ENCODE peak calls at places on chromosomes 7 and 10, in ten cellular contexts. M is HL-60, G is HepG2, O is transverse colon, N is spleen, F is K562, C is stomach, B is HCT116, Z is SK-N-SH, W is breast epithelium. D is an unnamed sample.

GRCh38 chr7:143900230-143900766 is 1.7 kb downstream of the TCAF1 start:
- DNase-seq in Z (no peak), F (no peak), W (no peak), B (no peak), G (peak; percentile 95), O (no peak), N (no peak), M (no peak), C (no peak), D (no peak)

GRCh38 chr10:1366811-1367425 is 310.7 kb downstream of the WDR37 start:
- DNase-seq in C (no peak), N (no peak), F (no peak), B (no peak), W (peak; percentile 5), G (no peak), Z (peak; percentile 15), O (no peak), M (no peak), D (no peak)

GRCh38 chr7:39027491-39027890 is 49.8 kb downstream of the POU6F2 start:
- DNase-seq in B (no peak), W (no peak), O (no peak), C (no peak), F (no peak), Z (no peak), N (no peak), G (no peak), M (no peak), D (no peak)

GRCh38 chr7:55017841-55018240 is 976 bp upstream of the EGFR start:
- DNase-seq in B (no peak), C (no peak), N (no peak), O (no peak), M (no peak), Z (no peak), F (no peak), W (no peak), G (no peak), D (no peak)

GRCh38 chr10:71059059-71059818 is 153.1 kb upstream of the UNC5B start:
- DNase-seq in F (no peak), W (no peak), B (no peak), O (no peak), G (no peak), C (no peak), M (no peak), Z (no peak), N (no peak), D (no peak)

GRCh38 chr10:132487241-132488135 is 50.1 kb upstream of the INPP5A start:
- DNase-seq in M (no peak), N (peak; percentile 57), G (no peak), Z (no peak), W (no peak), C (no peak), B (no peak), F (no peak), O (no peak), D (no peak)

GRCh38 chr7:74284781-74285259 is 4.4 kb upstream of the CLIP2 start:
- DNase-seq in C (peak; percentile 75), N (no peak), O (peak; percentile 87), M (peak; percentile 88), W (no peak), B (no peak), F (no peak), Z (no peak), G (no peak), D (no peak)

GRCh38 chr10:97766106-97766810 is 5.5 kb downstream of the SFRP5 start:
- DNase-seq in O (no peak), B (no peak), C (no peak), F (no peak), M (no peak), G (no peak), Z (no peak), N (no peak), W (no peak), D (no peak)

GRCh38 chr10:91689731-91690168 is 56.9 kb upstream of the PPP1R3C start:
- DNase-seq in B (no peak), O (no peak), F (no peak), M (no peak), Z (no peak), W (peak; percentile 81), C (no peak), N (no peak), G (no peak), D (peak; percentile 39)

GRCh38 chr7:111006040-111006439 is 84.9 kb upstream of the LRRN3 start:
- DNase-seq in G (no peak), N (no peak), Z (no peak), F (no peak), C (no peak), B (no peak), O (no peak), M (no peak), W (no peak), D (no peak)

GRCh38 chr10:101018118-101018599 is 12.8 kb downstream of the PDZD7 start:
- DNase-seq in O (no peak), C (no peak), B (no peak), N (no peak), W (no peak), M (peak; percentile 88), G (peak; percentile 68), F (no peak), Z (no peak), D (peak; percentile 62)

DNA sequence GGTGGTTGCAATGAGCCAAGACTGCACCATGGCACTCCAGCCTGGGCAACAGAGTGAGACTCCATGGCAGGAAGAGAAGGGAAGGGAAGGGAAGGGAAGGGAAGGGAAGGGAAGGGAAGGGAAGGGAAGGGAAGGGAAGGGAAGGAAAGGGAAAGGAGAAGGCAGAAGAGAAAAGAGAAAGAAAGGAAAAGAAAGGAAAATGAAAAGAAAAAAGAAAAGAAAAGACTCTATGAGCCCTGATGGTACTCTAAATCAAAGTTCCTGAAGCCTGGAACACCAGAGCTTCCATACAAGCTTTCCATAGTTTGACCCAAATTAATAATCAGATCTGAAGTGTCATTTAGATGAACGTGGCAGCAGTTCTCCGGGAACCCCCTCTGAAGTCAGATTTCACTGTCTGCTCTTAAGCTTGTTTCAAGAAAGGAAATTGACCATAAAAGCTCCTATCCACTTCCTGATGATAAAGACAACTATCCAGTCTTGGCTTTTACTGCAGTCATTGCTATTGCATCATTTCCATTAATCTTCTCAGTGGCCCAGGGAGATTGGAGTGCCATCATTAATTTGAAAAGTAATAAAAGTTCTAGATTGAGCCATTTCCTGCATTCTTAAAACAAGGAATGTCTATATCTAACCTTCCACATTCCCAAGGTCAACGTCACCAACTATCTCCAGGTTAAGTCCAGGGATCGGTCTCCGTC is 44.2 kb upstream of the FRMD4A start:
- DNase-seq in N (no peak), F (no peak), Z (no peak), M (no peak), B (no peak), G (no peak), W (no peak), C (no peak), O (no peak), D (no peak)
- H3K27me3 ChIP-seq in N (peaks cover 32% of the 10 kb centered on the region), F (no peaks in the 10 kb centered on the region), Z (peaks cover 9% of the 10 kb centered on the region), M (no peaks in the 10 kb centered on the region), B (peaks cover 68% of the 10 kb centered on the region), G (peaks cover 1% of the 10 kb centered on the region), W (no peaks in the 10 kb centered on the region), C (no peaks in the 10 kb centered on the region), O (no peaks in the 10 kb centered on the region), D (no peaks in the 10 kb centered on the region)

DNA sequence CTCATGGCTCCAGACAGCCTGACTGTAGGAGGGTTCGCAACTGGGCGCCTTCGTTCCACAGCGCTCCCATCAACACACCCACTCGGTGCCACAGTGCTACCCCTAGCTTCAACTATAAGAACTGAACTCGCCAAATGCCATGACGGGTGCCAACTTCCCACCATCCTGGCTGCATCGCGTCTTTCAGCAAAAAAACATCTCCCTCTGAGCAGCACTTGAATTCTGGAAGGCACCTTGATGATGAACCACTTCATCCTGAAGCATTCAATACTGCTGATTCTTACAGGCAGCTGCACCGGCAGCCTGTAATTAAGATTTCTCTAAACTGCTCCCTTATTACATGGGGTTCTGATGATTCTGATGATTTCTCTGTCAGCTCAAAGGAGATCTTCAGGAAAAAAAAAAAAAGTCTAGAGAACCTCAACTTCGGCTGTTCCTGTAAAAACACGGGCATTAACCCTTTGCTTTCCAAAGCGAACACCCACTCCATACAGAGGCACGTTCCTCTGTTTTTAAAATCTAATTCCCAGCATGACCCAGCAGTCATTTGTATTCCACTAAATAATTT is 1.2 kb downstream of the CYTH3 start:
- DNase-seq in C (peak; percentile 55), F (no peak), B (no peak), O (peak; percentile 62), Z (peak; percentile 79), N (peak; percentile 80), W (peak; percentile 35), G (no peak), M (no peak), D (peak; percentile 72)
- TF ChIP-seq POLR2AphosphoS5 in C (peak; percentile 39), F (no peak), B (no peak), O (no peak), Z (no peak), N (no peak), W (peak; percentile 12), G (no peak), M (no peak), D (peak; percentile 4)

DNA sequence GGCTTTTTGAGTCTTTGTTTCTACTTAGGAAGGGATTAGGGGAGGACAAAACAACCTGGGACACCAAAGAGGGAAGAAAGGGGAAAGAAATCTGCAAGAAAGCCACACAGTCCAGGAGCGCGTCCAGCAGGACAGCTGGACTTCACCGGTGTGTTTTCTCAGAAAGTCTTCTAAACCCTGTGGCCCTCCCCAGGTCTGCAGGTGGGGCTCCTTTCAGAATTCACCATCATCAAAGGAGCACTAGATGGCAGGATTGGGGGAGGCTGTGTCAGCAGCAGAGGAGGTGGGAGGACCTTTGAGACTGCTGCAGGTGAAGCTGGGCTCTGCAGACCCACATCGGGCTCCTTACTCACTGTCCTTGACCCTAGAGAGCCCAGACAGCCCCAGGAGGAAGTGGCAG is 13.9 kb upstream of the DRGX start:
- DNase-seq in B (no peak), W (no peak), Z (no peak), N (no peak), O (no peak), C (no peak), F (no peak), G (no peak), M (no peak), D (no peak)
- H3K27me3 ChIP-seq in B (peaks cover 16% of the 10 kb centered on the region), W (peaks cover 6% of the 10 kb centered on the region), Z (peaks cover 17% of the 10 kb centered on the region), N (peaks cover 71% of the 10 kb centered on the region), O (peaks cover 27% of the 10 kb centered on the region), C (peaks cover 8% of the 10 kb centered on the region), F (peaks cover 9% of the 10 kb centered on the region), G (peaks cover 3% of the 10 kb centered on the region), M (peaks cover 5% of the 10 kb centered on the region), D (no peaks in the 10 kb centered on the region)

DNA sequence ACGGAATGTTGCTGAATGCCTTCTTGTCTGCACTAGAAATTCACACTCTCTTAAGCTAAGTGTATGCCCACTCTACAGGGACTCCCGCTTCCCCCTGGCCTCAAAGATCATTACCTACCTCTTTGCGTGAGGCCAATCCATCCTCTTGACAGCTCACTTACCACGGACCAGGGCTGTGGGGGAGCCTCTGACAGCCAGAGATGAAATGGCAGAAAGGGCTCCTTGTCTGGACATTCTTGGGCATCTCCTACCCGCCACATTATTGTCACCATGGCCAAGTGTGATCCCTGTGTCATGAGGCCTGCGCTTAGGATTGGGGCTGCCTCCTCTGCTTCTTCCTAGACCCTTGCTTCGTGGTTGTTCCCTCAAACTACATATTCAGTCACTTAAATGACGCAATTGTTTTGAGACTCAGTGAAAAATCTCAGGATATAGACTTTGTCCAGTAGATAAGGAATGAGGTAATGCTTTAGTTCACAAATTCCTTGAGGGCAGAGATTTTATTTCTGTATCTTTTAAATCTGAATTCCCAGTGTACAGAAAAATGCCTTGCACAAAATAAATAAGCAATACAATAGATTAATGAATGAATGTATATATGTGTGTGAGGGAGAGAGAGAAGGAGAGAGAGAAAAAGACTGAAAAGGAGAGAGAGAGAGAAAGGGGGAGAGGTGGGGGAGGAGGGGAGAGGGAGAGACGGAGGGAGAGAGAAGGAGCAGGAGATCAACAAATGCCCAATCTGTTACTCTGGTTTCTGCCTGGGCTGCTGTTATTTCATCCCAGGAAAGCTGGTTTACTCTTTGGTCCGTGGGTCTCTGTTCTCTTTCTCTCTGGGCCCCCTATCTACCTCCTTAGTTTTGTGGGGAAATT is 159.0 kb downstream of the PLXNA4 start:
- DNase-seq in O (no peak), W (no peak), G (no peak), F (no peak), Z (no peak), C (no peak), B (no peak), N (peak; percentile 24), M (no peak), D (no peak)
- TF ChIP-seq POLR2AphosphoS5 in O (no peak), W (no peak), G (no peak), F (no peak), Z (no peak), C (no peak), B (no peak), N (no peak), M (no peak), D (no peak)

D was measured in upper lobe of left lung.